ENCODE peak calls at places on chromosomes 3 and 15, in six cellular contexts. S is astrocyte of the spinal cord, O is heart left ventricle, J is tibial nerve, K is dorsolateral prefrontal cortex, H is WTC11. I is an unnamed sample.

GRCh38 chr3:146454796-146455195 is 14.6 kb downstream of the PLSCR2 start:
- DNase-seq in S (no peak), O (no peak), J (no peak), K (no peak), H (no peak), I (no peak)

GRCh38 chr3:8493744-8494143 is 7.9 kb upstream of the LMCD1 start:
- DNase-seq in S (no peak), O (no peak), J (no peak), K (no peak), H (no peak), I (no peak)

GRCh38 chr3:105353485-105354161 is 13.1 kb upstream of the ALCAM start:
- DNase-seq in S (peak), O (peak), J (no peak), K (peak), H (peak), I (no peak)

GRCh38 chr15:67107014-67107812 is 41.8 kb downstream of the SMAD3 start:
- DNase-seq in S (peak), O (no peak), J (no peak), K (peak), H (no peak), I (no peak)

GRCh38 chr15:90084876-90085423 is 17.3 kb downstream of the IDH2 start:
- DNase-seq in S (no peak), O (no peak), J (no peak), K (no peak), H (no peak), I (no peak)

GRCh38 chr3:157129782-157130137 is 30.2 kb downstream of the CCNL1 start:
- DNase-seq in S (peak), O (no peak), J (no peak), K (no peak), H (no peak), I (no peak)

GRCh38 chr3:184380210-184380626 is 364 bp downstream of the CHRD start:
- DNase-seq in S (peak), O (peak), J (no peak), K (peak), H (peak), I (no peak)

GRCh38 chr3:32045091-32045964 is 61.1 kb upstream of the GPD1L start:
- DNase-seq in S (peak), O (no peak), J (no peak), K (no peak), H (peak), I (no peak)

GRCh38 chr3:128339491-128340012 is 127.1 kb downstream of the DNAJB8 start:
- DNase-seq in S (no peak), O (no peak), J (no peak), K (peak), H (no peak), I (no peak)

GRCh38 chr3:157477441-157477840 is 25.8 kb downstream of the VEPH1 start:
- DNase-seq in S (no peak), O (no peak), J (no peak), K (no peak), H (no peak), I (no peak)

GRCh38 chr3:98565237-98565643 is 28.2 kb downstream of the CPOX start:
- DNase-seq in S (no peak), O (no peak), J (no peak), K (no peak), H (no peak), I (no peak)

GRCh38 chr3:106006001-106006400 is 137.2 kb upstream of the CBLB start:
- DNase-seq in S (peak), O (no peak), J (no peak), K (no peak), H (no peak), I (no peak)

GRCh38 chr3:38001456-38002081 is 11.0 kb downstream of the VILL start:
- DNase-seq in S (no peak), O (no peak), J (no peak), K (peak), H (peak), I (no peak)

GRCh38 chr3:187700249-187700648 is 2.1 kb downstream of the RTP2 start:
- DNase-seq in S (no peak), O (no peak), J (no peak), K (no peak), H (no peak), I (no peak)

GRCh38 chr3:64530434-64531049 is 157.3 kb downstream of the ADAMTS9 start:
- DNase-seq in S (peak), O (no peak), J (peak), K (peak), H (peak), I (peak)

GRCh38 chr3:155525324-155525833 is 219.5 kb downstream of the PLCH1 start:
- DNase-seq in S (no peak), O (no peak), J (no peak), K (no peak), H (no peak), I (no peak)

GRCh38 chr3:124800511-124801374 is 70.5 kb downstream of the UMPS start:
- DNase-seq in S (peak), O (peak), J (no peak), K (no peak), H (no peak), I (no peak)

GRCh38 chr15:85318048-85318731 is 62.2 kb upstream of the AKAP13 start:
- DNase-seq in S (peak), O (no peak), J (no peak), K (no peak), H (no peak), I (no peak)

GRCh38 chr15:77426377-77426776 is 5.7 kb downstream of the HMG20A start:
- DNase-seq in S (no peak), O (no peak), J (no peak), K (no peak), H (no peak), I (no peak)

GRCh38 chr3:187989458-187990153 is 164.4 kb upstream of the LPP start:
- DNase-seq in S (no peak), O (no peak), J (no peak), K (no peak), H (peak), I (no peak)

GRCh38 chr3:66363133-66363532 is 137.7 kb downstream of the LRIG1 start:
- DNase-seq in S (no peak), O (no peak), J (no peak), K (no peak), H (no peak), I (no peak)

GRCh38 chr3:88167704-88168103 is 17.9 kb downstream of the C3orf38 start:
- DNase-seq in S (no peak), O (no peak), J (no peak), K (no peak), H (no peak), I (no peak)

GRCh38 chr3:109773006-109773405 is 435.7 kb upstream of the DPPA4 start:
- DNase-seq in S (peak), O (no peak), J (no peak), K (no peak), H (no peak), I (no peak)

GRCh38 chr3:53801319-53801718 is 44.9 kb downstream of the CHDH start:
- DNase-seq in S (no peak), O (no peak), J (no peak), K (no peak), H (no peak), I (no peak)

GRCh38 chr3:44442591-44443309 is 34.7 kb downstream of the ZNF445 start:
- DNase-seq in S (no peak), O (no peak), J (no peak), K (no peak), H (no peak), I (no peak)

GRCh38 chr15:35427091-35427490 is 118.9 kb downstream of the DPH6 start:
- DNase-seq in S (peak), O (no peak), J (no peak), K (no peak), H (no peak), I (no peak)

GRCh38 chr3:32996046-32996754 is 44.8 kb downstream of the CCR4 start:
- DNase-seq in S (no peak), O (no peak), J (no peak), K (no peak), H (no peak), I (no peak)

GRCh38 chr3:108588616-108589015 is 622 bp downstream of the CIP2A start:
- DNase-seq in S (no peak), O (no peak), J (no peak), K (no peak), H (no peak), I (peak)

GRCh38 chr3:160370987-160371857 is 27.8 kb downstream of the IFT80 start:
- DNase-seq in S (no peak), O (no peak), J (no peak), K (no peak), H (no peak), I (no peak)

DNA sequence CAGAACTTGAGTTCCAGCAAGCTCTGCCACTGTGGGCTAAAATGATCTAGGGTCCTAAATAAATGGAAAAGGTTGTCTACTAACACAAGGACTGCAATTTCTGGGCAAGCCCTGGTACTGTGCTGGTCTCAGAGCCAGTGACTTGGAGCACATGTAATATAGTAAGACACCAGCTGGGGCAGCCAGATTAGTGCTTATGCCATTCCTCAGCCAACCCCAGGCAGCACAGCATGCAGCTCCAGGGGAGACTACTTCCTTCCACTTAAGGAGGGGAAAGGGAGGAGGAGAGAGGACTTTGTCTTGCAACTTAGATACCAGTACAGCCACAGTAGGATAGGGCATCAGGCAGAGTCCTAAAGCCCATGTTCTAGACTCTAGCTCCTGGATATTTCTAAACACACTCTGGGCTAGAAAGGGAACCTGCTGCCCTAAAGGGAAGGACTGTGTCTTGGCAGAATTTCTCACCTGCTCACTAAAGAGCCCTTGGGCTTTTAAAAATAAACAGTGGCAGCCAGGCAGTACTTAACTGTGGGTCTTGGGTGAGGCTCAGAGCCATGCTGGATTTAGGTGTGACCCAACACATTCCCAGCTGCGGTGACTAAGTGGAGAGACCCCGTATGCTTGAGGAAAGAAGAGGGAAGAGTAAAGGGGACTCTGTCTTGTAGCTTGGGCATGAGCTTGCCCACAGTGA is 223.7 kb upstream of the BCHE start:
- DNase-seq in S (no peak), O (no peak), J (no peak), K (no peak), H (peak), I (no peak)
- TF ChIP-seq CTCF in S (no peak), O (no peak), J (no peak), K (no peak), H (no peak), I (no peak)

GRCh38 chr3:182730675-182731042 is 62.6 kb upstream of the ATP11B start:
- DNase-seq in S (no peak), O (no peak), J (no peak), K (no peak), H (no peak), I (no peak)
- TF ChIP-seq CTCF in S (no peak), O (no peak), J (no peak), K (no peak), H (no peak), I (no peak)

GRCh38 chr15:99981223-99981647 is 248.0 kb upstream of the LYSMD4 start:
- DNase-seq in S (no peak), O (no peak), J (no peak), K (no peak), H (peak), I (no peak)
- TF ChIP-seq CTCF in S (peak), O (peak), J (no peak), K (no peak), H (peak), I (no peak)

GRCh38 chr15:40754883-40755815 is at the start of gene RMDN3:
- DNase-seq in S (peak), O (peak), J (peak), K (peak), H (peak), I (peak)
- TF ChIP-seq CTCF in S (no peak), O (peak), J (peak), K (peak), H (no peak), I (no peak)

DNA sequence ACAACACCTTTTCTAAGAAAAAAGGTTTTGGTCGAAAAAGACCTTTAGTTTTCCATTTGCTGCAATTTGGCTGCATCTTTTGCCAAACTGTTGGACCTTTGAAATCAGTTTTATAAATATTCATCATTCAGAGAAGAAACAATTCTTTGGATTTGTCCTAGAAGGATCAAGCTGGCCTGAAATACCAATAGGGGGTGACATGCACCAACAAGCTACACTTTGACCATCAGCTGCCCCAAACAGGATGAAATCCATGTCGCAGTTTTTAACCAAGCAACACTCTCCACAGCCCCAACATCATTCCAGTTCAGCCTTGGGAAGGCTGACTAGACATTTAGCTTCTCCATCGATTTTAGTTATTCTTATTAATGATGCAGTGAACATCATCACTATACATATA is 9.8 kb downstream of the RPL15 start:
- DNase-seq in S (no peak), O (no peak), J (no peak), K (no peak), H (no peak), I (no peak)
- TF ChIP-seq CTCF in S (peak), O (no peak), J (no peak), K (peak), H (no peak), I (no peak)

GRCh38 chr15:74726774-74727164 is 1.4 kb upstream of the CYP1A1 start:
- DNase-seq in S (no peak), O (no peak), J (no peak), K (no peak), H (no peak), I (no peak)

GRCh38 chr15:74727727-74728126 is 2.4 kb upstream of the CYP1A1 start:
- DNase-seq in S (no peak), O (no peak), J (no peak), K (no peak), H (no peak), I (no peak)

GRCh38 chr15:74725241-74725774 is at the start of gene CYP1A1:
- DNase-seq in S (no peak), O (no peak), J (no peak), K (no peak), H (peak), I (no peak)

GRCh38 chr15:74724570-74725240 is 623 bp downstream of the CYP1A1 start:
- DNase-seq in S (no peak), O (no peak), J (no peak), K (no peak), H (no peak), I (no peak)

DNA sequence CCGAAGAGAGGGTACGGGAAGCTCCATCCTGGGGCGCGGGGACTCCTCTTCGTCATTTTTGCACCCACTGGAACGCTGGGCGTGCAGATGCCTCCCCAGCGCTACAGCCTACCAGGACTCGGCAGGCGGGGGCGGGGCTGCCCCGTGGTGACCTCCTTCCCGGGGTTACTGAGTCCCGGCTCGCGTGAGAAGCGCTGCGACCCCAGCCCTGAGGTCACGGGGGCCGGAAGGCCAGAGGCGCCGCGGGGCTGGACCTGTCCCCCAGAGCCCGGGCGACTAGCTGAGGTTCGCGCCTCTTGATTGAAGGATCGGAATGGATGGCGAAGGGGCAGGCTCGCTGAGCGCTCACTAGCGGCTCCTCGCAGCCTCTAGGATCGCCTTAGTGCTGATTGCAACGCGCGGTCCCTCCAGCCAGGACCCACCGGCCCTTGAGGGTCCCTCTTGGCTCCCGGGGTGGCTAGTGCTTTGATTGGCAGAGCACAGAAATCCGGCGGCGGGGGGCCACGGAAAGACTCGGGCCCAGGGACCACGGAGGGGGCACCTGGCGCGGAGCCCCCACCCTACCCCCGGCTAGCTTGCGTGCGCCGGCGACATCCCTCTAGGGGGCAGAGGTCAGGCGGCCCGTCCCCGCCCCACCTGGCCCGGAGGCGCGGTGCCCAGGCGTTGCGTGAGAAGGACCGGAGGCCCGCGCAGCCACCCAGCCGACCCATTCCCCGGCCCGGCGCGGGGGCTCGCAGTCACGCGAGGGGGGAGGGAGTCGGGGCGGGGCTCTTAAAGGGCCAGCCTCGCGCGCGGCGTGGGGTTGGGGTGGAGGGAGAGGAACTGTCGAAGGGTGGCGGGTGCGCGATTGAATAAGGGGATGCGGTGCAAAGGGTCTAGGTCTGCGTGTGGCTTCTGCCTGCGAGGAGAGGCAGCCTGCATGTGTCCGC is 781 bp upstream of the CYP1A1 start:
- DNase-seq in S (no peak), O (peak), J (no peak), K (no peak), H (peak), I (peak)
- TF ChIP-seq CTCF in S (no peak), O (no peak), J (no peak), K (no peak), H (no peak), I (no peak)

GRCh38 chr15:38252481-38253311 is at the start of gene SPRED1:
- DNase-seq in S (no peak), O (peak), J (peak), K (peak), H (peak), I (no peak)
- TF ChIP-seq CTCF in S (no peak), O (no peak), J (no peak), K (no peak), H (no peak), I (no peak)

DNA sequence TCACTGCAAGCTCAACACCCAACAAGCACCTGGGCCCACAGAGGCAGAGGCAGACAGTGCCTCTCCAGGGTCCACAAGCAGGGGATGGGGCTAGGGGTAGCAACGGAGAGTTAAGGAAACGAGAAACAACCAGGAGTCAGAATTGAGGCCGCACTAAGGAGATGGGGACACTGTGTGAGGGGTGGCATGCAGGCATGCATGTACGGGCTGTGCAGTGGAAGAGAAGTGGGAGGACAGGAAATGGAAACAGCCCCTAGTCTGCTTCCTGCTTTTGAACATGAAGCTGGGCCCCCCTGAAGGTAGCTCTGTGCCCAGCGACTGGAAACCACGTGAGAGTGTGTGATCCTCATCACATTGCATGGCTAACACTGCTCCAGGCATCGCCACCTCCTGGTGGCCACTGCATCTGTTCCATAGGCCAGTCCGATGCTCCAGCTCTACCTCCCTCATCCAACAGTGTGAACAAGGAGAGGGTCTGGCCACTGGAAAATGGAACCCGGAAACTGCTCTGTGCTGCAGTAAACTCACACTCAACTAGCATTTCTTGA is 44.0 kb downstream of the XXYLT1 start:
- DNase-seq in S (no peak), O (no peak), J (no peak), K (peak), H (no peak), I (peak)
- TF ChIP-seq CTCF in S (peak), O (peak), J (no peak), K (no peak), H (no peak), I (no peak)

GRCh38 chr15:58308742-58309355 is 122.9 kb upstream of the LIPC start:
- DNase-seq in S (no peak), O (no peak), J (no peak), K (no peak), H (no peak), I (no peak)
- TF ChIP-seq CTCF in S (no peak), O (no peak), J (no peak), K (no peak), H (no peak), I (no peak)